ENCODE peak calls at places on chromosomes 3 and 15, in seven cellular contexts. One of them, this sample, is unnamed.

GRCh38 chr3:193857996-193858395 is 265.0 kb downstream of the OPA1 start:
- DNase-seq in AG09309: peak; percentile 97
- DNase-seq in HT-29: no peak
- DNase-seq in DMS53: no peak
- DNase-seq in CD8-positive, alpha-beta T cell: no peak
- DNase-seq in AG04450: peak; percentile 92
- DNase-seq in posterior vena cava: no peak
- DNase-seq in this sample: no peak

GRCh38 chr3:29286841-29287240 is 6.0 kb downstream of the RBMS3 start:
- DNase-seq in DMS53: no peak
- DNase-seq in CD8-positive, alpha-beta T cell: no peak
- DNase-seq in AG04450: peak; percentile 43
- DNase-seq in HT-29: no peak
- DNase-seq in AG09309: no peak
- DNase-seq in posterior vena cava: no peak
- DNase-seq in this sample: no peak

GRCh38 chr3:183161552-183162345 is 785 bp downstream of the LAMP3 start:
- DNase-seq in DMS53: peak; percentile 30
- DNase-seq in CD8-positive, alpha-beta T cell: no peak
- DNase-seq in AG09309: no peak
- DNase-seq in HT-29: peak; percentile 5
- DNase-seq in posterior vena cava: no peak
- DNase-seq in AG04450: no peak
- DNase-seq in this sample: no peak

GRCh38 chr3:129756871-129757270 is 136.6 kb downstream of the TMCC1 start:
- DNase-seq in posterior vena cava: no peak
- DNase-seq in AG04450: no peak
- DNase-seq in AG09309: peak; percentile 52
- DNase-seq in CD8-positive, alpha-beta T cell: no peak
- DNase-seq in DMS53: no peak
- DNase-seq in HT-29: no peak
- DNase-seq in this sample: no peak

GRCh38 chr3:25885544-25885943 is 95.7 kb downstream of the OXSM start:
- DNase-seq in DMS53: no peak
- DNase-seq in AG04450: no peak
- DNase-seq in HT-29: no peak
- DNase-seq in posterior vena cava: no peak
- DNase-seq in AG09309: no peak
- DNase-seq in CD8-positive, alpha-beta T cell: no peak
- DNase-seq in this sample: no peak

GRCh38 chr15:46365612-46366011 is 730.8 kb downstream of the SQOR start:
- DNase-seq in HT-29: no peak
- DNase-seq in AG04450: no peak
- DNase-seq in DMS53: no peak
- DNase-seq in CD8-positive, alpha-beta T cell: no peak
- DNase-seq in posterior vena cava: peak; percentile 75
- DNase-seq in AG09309: peak; percentile 14
- DNase-seq in this sample: no peak

GRCh38 chr3:24496529-24497482 is 2.2 kb upstream of the THRB start:
- DNase-seq in AG09309: peak; percentile 29
- DNase-seq in CD8-positive, alpha-beta T cell: no peak
- DNase-seq in posterior vena cava: peak; percentile 92
- DNase-seq in AG04450: peak; percentile 4
- DNase-seq in DMS53: peak; percentile 3
- DNase-seq in HT-29: peak; percentile 59
- DNase-seq in this sample: peak; percentile 82

GRCh38 chr3:42601898-42602581 is 1.6 kb downstream of the NKTR start:
- DNase-seq in DMS53: no peak
- DNase-seq in AG09309: no peak
- DNase-seq in posterior vena cava: no peak
- DNase-seq in CD8-positive, alpha-beta T cell: no peak
- DNase-seq in HT-29: peak; percentile 28
- DNase-seq in AG04450: no peak
- DNase-seq in this sample: peak; percentile 39

GRCh38 chr3:55704521-55704920 is 217.4 kb upstream of the WNT5A start:
- DNase-seq in CD8-positive, alpha-beta T cell: no peak
- DNase-seq in HT-29: no peak
- DNase-seq in posterior vena cava: no peak
- DNase-seq in AG04450: no peak
- DNase-seq in AG09309: no peak
- DNase-seq in DMS53: no peak
- DNase-seq in this sample: no peak

GRCh38 chr3:10173095-10173925 is 8.6 kb downstream of the IRAK2 start:
- DNase-seq in AG09309: no peak
- DNase-seq in DMS53: no peak
- DNase-seq in posterior vena cava: peak; percentile 35
- DNase-seq in CD8-positive, alpha-beta T cell: no peak
- DNase-seq in AG04450: no peak
- DNase-seq in HT-29: no peak
- DNase-seq in this sample: no peak

GRCh38 chr3:157174616-157175498 is 14.9 kb upstream of the CCNL1 start:
- DNase-seq in AG09309: peak; percentile 100
- DNase-seq in CD8-positive, alpha-beta T cell: peak; percentile 98
- DNase-seq in posterior vena cava: peak; percentile 100
- DNase-seq in DMS53: peak; percentile 99
- DNase-seq in HT-29: peak; percentile 98
- DNase-seq in AG04450: peak; percentile 100
- DNase-seq in this sample: peak; percentile 98

GRCh38 chr3:107034142-107034541 is 343.1 kb upstream of the CCDC54 start:
- DNase-seq in DMS53: no peak
- DNase-seq in CD8-positive, alpha-beta T cell: no peak
- DNase-seq in AG04450: no peak
- DNase-seq in AG09309: no peak
- DNase-seq in HT-29: no peak
- DNase-seq in posterior vena cava: no peak
- DNase-seq in this sample: no peak

GRCh38 chr3:55204417-55204816 is 276.6 kb upstream of the LRTM1 start:
- DNase-seq in posterior vena cava: no peak
- DNase-seq in CD8-positive, alpha-beta T cell: no peak
- DNase-seq in AG09309: no peak
- DNase-seq in HT-29: no peak
- DNase-seq in DMS53: no peak
- DNase-seq in AG04450: no peak
- DNase-seq in this sample: no peak

GRCh38 chr3:124201786-124202185 is 209.9 kb upstream of the ROPN1 start:
- DNase-seq in CD8-positive, alpha-beta T cell: no peak
- DNase-seq in HT-29: no peak
- DNase-seq in AG04450: no peak
- DNase-seq in DMS53: peak; percentile 54
- DNase-seq in posterior vena cava: no peak
- DNase-seq in AG09309: no peak
- DNase-seq in this sample: no peak

GRCh38 chr3:148600902-148601765 is 96.6 kb upstream of the AGTR1 start:
- DNase-seq in HT-29: peak; percentile 100
- DNase-seq in DMS53: peak; percentile 97
- DNase-seq in AG04450: no peak
- DNase-seq in AG09309: no peak
- DNase-seq in CD8-positive, alpha-beta T cell: no peak
- DNase-seq in posterior vena cava: no peak
- DNase-seq in this sample: peak; percentile 100

GRCh38 chr3:134453631-134454030 is 32.2 kb downstream of the ANAPC13 start:
- DNase-seq in DMS53: peak; percentile 13
- DNase-seq in CD8-positive, alpha-beta T cell: no peak
- DNase-seq in AG04450: no peak
- DNase-seq in posterior vena cava: no peak
- DNase-seq in AG09309: no peak
- DNase-seq in HT-29: no peak
- DNase-seq in this sample: no peak

GRCh38 chr3:196063049-196063448 is 18.8 kb downstream of the TFRC start:
- DNase-seq in CD8-positive, alpha-beta T cell: no peak
- DNase-seq in DMS53: no peak
- DNase-seq in HT-29: no peak
- DNase-seq in AG04450: no peak
- DNase-seq in AG09309: peak; percentile 44
- DNase-seq in posterior vena cava: no peak
- DNase-seq in this sample: no peak

GRCh38 chr15:100783296-100783695 is 96.3 kb upstream of the ALDH1A3 start:
- DNase-seq in CD8-positive, alpha-beta T cell: no peak
- DNase-seq in DMS53: no peak
- DNase-seq in HT-29: no peak
- DNase-seq in AG04450: no peak
- DNase-seq in AG09309: no peak
- DNase-seq in posterior vena cava: peak; percentile 49
- DNase-seq in this sample: no peak

GRCh38 chr3:3801510-3801841 is 2.2 kb downstream of the LRRN1 start:
- DNase-seq in CD8-positive, alpha-beta T cell: no peak
- DNase-seq in DMS53: no peak
- DNase-seq in HT-29: no peak
- DNase-seq in AG04450: no peak
- DNase-seq in AG09309: no peak
- DNase-seq in posterior vena cava: no peak
- DNase-seq in this sample: no peak

GRCh38 chr3:10697918-10698317 is 118.1 kb upstream of the SLC6A11 start:
- DNase-seq in posterior vena cava: no peak
- DNase-seq in AG04450: no peak
- DNase-seq in AG09309: no peak
- DNase-seq in DMS53: no peak
- DNase-seq in HT-29: no peak
- DNase-seq in CD8-positive, alpha-beta T cell: no peak
- DNase-seq in this sample: no peak

GRCh38 chr3:135229018-135229495 is 434.0 kb downstream of the EPHB1 start:
- DNase-seq in AG09309: no peak
- DNase-seq in posterior vena cava: no peak
- DNase-seq in DMS53: no peak
- DNase-seq in AG04450: no peak
- DNase-seq in HT-29: peak; percentile 6
- DNase-seq in CD8-positive, alpha-beta T cell: no peak
- DNase-seq in this sample: no peak

GRCh38 chr3:193933451-193933850 is 202.5 kb upstream of the HES1 start:
- DNase-seq in posterior vena cava: no peak
- DNase-seq in CD8-positive, alpha-beta T cell: no peak
- DNase-seq in DMS53: no peak
- DNase-seq in AG04450: no peak
- DNase-seq in AG09309: no peak
- DNase-seq in HT-29: no peak
- DNase-seq in this sample: no peak

GRCh38 chr15:70186152-70186551 is 88.4 kb upstream of the TLE3 start:
- DNase-seq in posterior vena cava: no peak
- DNase-seq in CD8-positive, alpha-beta T cell: no peak
- DNase-seq in DMS53: no peak
- DNase-seq in AG04450: no peak
- DNase-seq in HT-29: no peak
- DNase-seq in AG09309: no peak
- DNase-seq in this sample: no peak

GRCh38 chr15:89068325-89068784 is 19.9 kb upstream of the ABHD2 start:
- DNase-seq in AG09309: peak; percentile 86
- DNase-seq in HT-29: no peak
- DNase-seq in posterior vena cava: no peak
- DNase-seq in CD8-positive, alpha-beta T cell: no peak
- DNase-seq in AG04450: peak; percentile 87
- DNase-seq in DMS53: no peak
- DNase-seq in this sample: no peak

This sample was measured in HepG2.